ENCODE peak calls at places on chromosomes 7 and 10, in eight cellular contexts. One of them, this sample, is unnamed.

GRCh38 chr10:125694874-125695273 is 11.9 kb upstream of the TEX36 start:
- DNase-seq in COR-L47: no peak
- DNase-seq in endodermal cell: no peak
- DNase-seq in posterior vena cava: no peak
- DNase-seq in T-cell: no peak
- DNase-seq in PC-3: peak
- DNase-seq in RWPE1: peak
- DNase-seq in T47D: peak
- DNase-seq in this sample: no peak

GRCh38 chr7:123191132-123191531 is 8.6 kb downstream of the SLC13A1 start:
- DNase-seq in posterior vena cava: no peak
- DNase-seq in endodermal cell: no peak
- DNase-seq in RWPE1: no peak
- DNase-seq in T47D: no peak
- DNase-seq in COR-L47: peak
- DNase-seq in T-cell: no peak
- DNase-seq in PC-3: peak
- DNase-seq in this sample: no peak

GRCh38 chr10:109593686-109594085 is 329.6 kb downstream of the XPNPEP1 start:
- DNase-seq in posterior vena cava: no peak
- DNase-seq in endodermal cell: no peak
- DNase-seq in T47D: no peak
- DNase-seq in COR-L47: no peak
- DNase-seq in RWPE1: no peak
- DNase-seq in T-cell: no peak
- DNase-seq in PC-3: peak
- DNase-seq in this sample: no peak

GRCh38 chr7:143892527-143893300 is 9.3 kb downstream of the TCAF1 start:
- DNase-seq in COR-L47: peak
- DNase-seq in T-cell: no peak
- DNase-seq in T47D: no peak
- DNase-seq in endodermal cell: peak
- DNase-seq in posterior vena cava: no peak
- DNase-seq in PC-3: peak
- DNase-seq in RWPE1: no peak
- DNase-seq in this sample: peak

GRCh38 chr7:131443496-131443895 is 112.9 kb downstream of the PODXL start:
- DNase-seq in posterior vena cava: no peak
- DNase-seq in endodermal cell: no peak
- DNase-seq in T-cell: no peak
- DNase-seq in COR-L47: no peak
- DNase-seq in RWPE1: no peak
- DNase-seq in T47D: no peak
- DNase-seq in PC-3: no peak
- DNase-seq in this sample: no peak

GRCh38 chr10:96448021-96448457 is 65.7 kb downstream of the TLL2 start:
- DNase-seq in RWPE1: no peak
- DNase-seq in T-cell: no peak
- DNase-seq in T47D: no peak
- DNase-seq in COR-L47: no peak
- DNase-seq in endodermal cell: no peak
- DNase-seq in PC-3: no peak
- DNase-seq in posterior vena cava: no peak
- DNase-seq in this sample: no peak

GRCh38 chr10:12533723-12534122 is 184.4 kb downstream of the CAMK1D start:
- DNase-seq in COR-L47: no peak
- DNase-seq in endodermal cell: no peak
- DNase-seq in RWPE1: no peak
- DNase-seq in PC-3: no peak
- DNase-seq in T-cell: no peak
- DNase-seq in T47D: no peak
- DNase-seq in posterior vena cava: no peak
- DNase-seq in this sample: no peak

GRCh38 chr7:139648941-139649425 is 125.5 kb downstream of the CLEC2L start:
- DNase-seq in PC-3: no peak
- DNase-seq in T-cell: no peak
- DNase-seq in posterior vena cava: no peak
- DNase-seq in COR-L47: no peak
- DNase-seq in endodermal cell: no peak
- DNase-seq in RWPE1: no peak
- DNase-seq in T47D: no peak
- DNase-seq in this sample: no peak

GRCh38 chr7:102129636-102130370 is 156.9 kb upstream of the SH2B2 start:
- DNase-seq in posterior vena cava: no peak
- DNase-seq in COR-L47: no peak
- DNase-seq in T-cell: no peak
- DNase-seq in RWPE1: no peak
- DNase-seq in T47D: no peak
- DNase-seq in PC-3: no peak
- DNase-seq in endodermal cell: no peak
- DNase-seq in this sample: no peak

GRCh38 chr10:69089638-69090599 is 2.0 kb downstream of the SRGN start:
- DNase-seq in COR-L47: no peak
- DNase-seq in T47D: no peak
- DNase-seq in posterior vena cava: no peak
- DNase-seq in PC-3: peak
- DNase-seq in RWPE1: no peak
- DNase-seq in T-cell: peak
- DNase-seq in endodermal cell: no peak
- DNase-seq in this sample: no peak

GRCh38 chr7:128937647-128938523 is at the start of gene IRF5:
- DNase-seq in posterior vena cava: peak
- DNase-seq in endodermal cell: peak
- DNase-seq in RWPE1: peak
- DNase-seq in T-cell: no peak
- DNase-seq in T47D: peak
- DNase-seq in COR-L47: peak
- DNase-seq in PC-3: peak
- DNase-seq in this sample: peak

GRCh38 chr10:117540640-117541404 is 1.7 kb upstream of the EMX2 start:
- DNase-seq in endodermal cell: no peak
- DNase-seq in posterior vena cava: no peak
- DNase-seq in COR-L47: no peak
- DNase-seq in T-cell: no peak
- DNase-seq in RWPE1: no peak
- DNase-seq in PC-3: no peak
- DNase-seq in T47D: no peak
- DNase-seq in this sample: no peak

GRCh38 chr7:115066050-115066449 is 144.2 kb downstream of the MDFIC start:
- DNase-seq in T47D: no peak
- DNase-seq in COR-L47: no peak
- DNase-seq in PC-3: no peak
- DNase-seq in posterior vena cava: peak
- DNase-seq in RWPE1: no peak
- DNase-seq in T-cell: no peak
- DNase-seq in endodermal cell: no peak
- DNase-seq in this sample: no peak

GRCh38 chr7:11557627-11558026 is 274.4 kb downstream of the THSD7A start:
- DNase-seq in endodermal cell: peak
- DNase-seq in T47D: no peak
- DNase-seq in posterior vena cava: no peak
- DNase-seq in COR-L47: peak
- DNase-seq in PC-3: peak
- DNase-seq in T-cell: no peak
- DNase-seq in RWPE1: peak
- DNase-seq in this sample: peak

GRCh38 chr10:119614686-119615085 is 17.9 kb upstream of the TIAL1 start:
- DNase-seq in PC-3: no peak
- DNase-seq in endodermal cell: no peak
- DNase-seq in RWPE1: no peak
- DNase-seq in T-cell: no peak
- DNase-seq in posterior vena cava: no peak
- DNase-seq in COR-L47: no peak
- DNase-seq in T47D: no peak
- DNase-seq in this sample: no peak

GRCh38 chr10:8927705-8928104 is 873.2 kb downstream of the GATA3 start:
- DNase-seq in T-cell: no peak
- DNase-seq in T47D: no peak
- DNase-seq in COR-L47: no peak
- DNase-seq in posterior vena cava: no peak
- DNase-seq in RWPE1: peak
- DNase-seq in PC-3: no peak
- DNase-seq in endodermal cell: no peak
- DNase-seq in this sample: no peak

GRCh38 chr7:40356312-40356711 is 221.5 kb downstream of the SUGCT start:
- DNase-seq in T-cell: no peak
- DNase-seq in COR-L47: no peak
- DNase-seq in RWPE1: no peak
- DNase-seq in T47D: no peak
- DNase-seq in PC-3: no peak
- DNase-seq in endodermal cell: no peak
- DNase-seq in posterior vena cava: no peak
- DNase-seq in this sample: no peak

GRCh38 chr10:71266147-71266917 is 52.7 kb upstream of the SLC29A3 start:
- DNase-seq in RWPE1: peak
- DNase-seq in endodermal cell: no peak
- DNase-seq in COR-L47: peak
- DNase-seq in PC-3: no peak
- DNase-seq in T47D: peak
- DNase-seq in posterior vena cava: no peak
- DNase-seq in T-cell: no peak
- DNase-seq in this sample: no peak

GRCh38 chr10:110841767-110842267 is 29.9 kb upstream of the PDCD4 start:
- DNase-seq in T47D: no peak
- DNase-seq in posterior vena cava: no peak
- DNase-seq in endodermal cell: no peak
- DNase-seq in RWPE1: no peak
- DNase-seq in PC-3: no peak
- DNase-seq in T-cell: no peak
- DNase-seq in COR-L47: no peak
- DNase-seq in this sample: no peak

GRCh38 chr10:83605783-83606182 is 533.5 kb upstream of the GHITM start:
- DNase-seq in endodermal cell: no peak
- DNase-seq in COR-L47: no peak
- DNase-seq in T47D: no peak
- DNase-seq in T-cell: no peak
- DNase-seq in posterior vena cava: no peak
- DNase-seq in PC-3: no peak
- DNase-seq in RWPE1: no peak
- DNase-seq in this sample: no peak

GRCh38 chr7:80552304-80552703 is 40.4 kb upstream of the GNAT3 start:
- DNase-seq in RWPE1: no peak
- DNase-seq in posterior vena cava: no peak
- DNase-seq in endodermal cell: no peak
- DNase-seq in T-cell: no peak
- DNase-seq in T47D: no peak
- DNase-seq in COR-L47: no peak
- DNase-seq in PC-3: peak
- DNase-seq in this sample: no peak

GRCh38 chr7:156496491-156497264 is 143.9 kb upstream of the RNF32 start:
- DNase-seq in T-cell: no peak
- DNase-seq in PC-3: no peak
- DNase-seq in COR-L47: peak
- DNase-seq in posterior vena cava: no peak
- DNase-seq in RWPE1: no peak
- DNase-seq in endodermal cell: no peak
- DNase-seq in T47D: no peak
- DNase-seq in this sample: no peak

GRCh38 chr10:71852335-71852937 is 1.4 kb upstream of the PSAP start:
- DNase-seq in posterior vena cava: peak
- DNase-seq in PC-3: no peak
- DNase-seq in endodermal cell: no peak
- DNase-seq in RWPE1: no peak
- DNase-seq in T-cell: no peak
- DNase-seq in T47D: no peak
- DNase-seq in COR-L47: no peak
- DNase-seq in this sample: no peak

GRCh38 chr10:73586583-73586984 is 4.6 kb downstream of the USP54 start:
- DNase-seq in COR-L47: no peak
- DNase-seq in T-cell: no peak
- DNase-seq in T47D: no peak
- DNase-seq in endodermal cell: no peak
- DNase-seq in posterior vena cava: no peak
- DNase-seq in PC-3: peak
- DNase-seq in RWPE1: no peak
- DNase-seq in this sample: peak

GRCh38 chr7:18230271-18230670 is 202.6 kb upstream of the PRPS1L1 start:
- DNase-seq in posterior vena cava: no peak
- DNase-seq in PC-3: no peak
- DNase-seq in endodermal cell: no peak
- DNase-seq in T-cell: no peak
- DNase-seq in COR-L47: no peak
- DNase-seq in RWPE1: no peak
- DNase-seq in T47D: no peak
- DNase-seq in this sample: no peak

GRCh38 chr10:86376403-86376802 is 9.8 kb upstream of the GRID1 start:
- DNase-seq in RWPE1: no peak
- DNase-seq in PC-3: no peak
- DNase-seq in T-cell: no peak
- DNase-seq in endodermal cell: no peak
- DNase-seq in COR-L47: no peak
- DNase-seq in T47D: no peak
- DNase-seq in posterior vena cava: no peak
- DNase-seq in this sample: no peak

GRCh38 chr10:97466755-97467154 is 20.8 kb downstream of the ZDHHC16 start:
- DNase-seq in PC-3: peak
- DNase-seq in posterior vena cava: no peak
- DNase-seq in T47D: no peak
- DNase-seq in endodermal cell: no peak
- DNase-seq in COR-L47: no peak
- DNase-seq in T-cell: no peak
- DNase-seq in RWPE1: peak
- DNase-seq in this sample: no peak

GRCh38 chr10:21494221-21495001 is 31.1 kb downstream of the SKIDA1 start:
- DNase-seq in PC-3: no peak
- DNase-seq in COR-L47: no peak
- DNase-seq in RWPE1: no peak
- DNase-seq in posterior vena cava: no peak
- DNase-seq in endodermal cell: peak
- DNase-seq in T47D: no peak
- DNase-seq in T-cell: no peak
- DNase-seq in this sample: no peak

This sample was measured in RKO.